ENCODE peak calls at places on chromosomes 6 and 20, in seven cellular contexts. J is NCI-H2171; F is adrenal gland; E is A549; R is activated T-cell treated with anti-CD3 and anti-CD28 coated beads for 1 hour; D is immature natural killer cell; P is activated CD4-positive, alpha-beta T cell treated with anti-CD3 and anti-CD28 coated beads, Interleukin-2, amount 50 U/mL, for 48 hours. V is an unnamed sample.

GRCh38 chr6:1321715-1322114 is 9.8 kb downstream of the FOXQ1 start:
- DNase-seq in J (no peak), F (no peak), E (no peak), P (no peak), R (no peak), D (no peak), V (no peak)

GRCh38 chr6:84450018-84450417 is 222.6 kb upstream of the CEP162 start:
- DNase-seq in J (no peak), F (no peak), R (no peak), D (no peak), P (no peak), E (no peak), V (no peak)

GRCh38 chr20:19692100-19692499 is 66.0 kb upstream of the RIN2 start:
- DNase-seq in F (no peak), J (no peak), P (no peak), R (no peak), D (no peak), E (no peak), V (no peak)

GRCh38 chr6:98980814-98981213 is 33.1 kb upstream of the FBXL4 start:
- DNase-seq in D (no peak), E (no peak), F (no peak), P (no peak), R (no peak), J (no peak), V (no peak)

GRCh38 chr6:78599526-78599925 is 267.8 kb upstream of the IRAK1BP1 start:
- DNase-seq in P (no peak), F (no peak), R (no peak), J (no peak), E (no peak), D (no peak), V (no peak)

GRCh38 chr6:127154509-127154908 is 36.0 kb downstream of the RSPO3 start:
- DNase-seq in J (no peak), D (no peak), F (no peak), P (no peak), R (no peak), E (no peak), V (no peak)

GRCh38 chr6:154683756-154684523 is 49.3 kb upstream of the SCAF8 start:
- DNase-seq in P (no peak), D (peak), F (no peak), R (no peak), J (no peak), E (no peak), V (no peak)

GRCh38 chr6:87917861-87918260 is 129.8 kb upstream of the SPACA1 start:
- DNase-seq in F (no peak), P (no peak), E (no peak), J (no peak), R (no peak), D (no peak), V (no peak)

GRCh38 chr6:167827588-167828324 is 1.0 kb downstream of the AFDN start:
- DNase-seq in F (peak), R (no peak), P (peak), D (peak), E (no peak), J (peak), V (peak)

GRCh38 chr6:161736796-161737292 is 463.0 kb upstream of the AGPAT4 start:
- DNase-seq in P (no peak), F (no peak), J (no peak), R (no peak), D (no peak), E (no peak), V (no peak)

GRCh38 chr20:35298264-35298663 is 6.0 kb upstream of the FAM83C start:
- DNase-seq in J (no peak), P (no peak), R (no peak), D (no peak), F (no peak), E (no peak), V (no peak)

GRCh38 chr20:3739926-3740599 is 7.6 kb downstream of the HSPA12B start:
- DNase-seq in D (no peak), E (no peak), R (no peak), F (no peak), J (no peak), P (no peak), V (no peak)

GRCh38 chr6:161301338-161301737 is 27.5 kb upstream of the AGPAT4 start:
- DNase-seq in D (no peak), R (no peak), J (no peak), P (no peak), F (no peak), E (no peak), V (no peak)

GRCh38 chr6:110786271-110786670 is 29.0 kb downstream of the CDK19 start:
- DNase-seq in J (no peak), F (no peak), E (no peak), R (no peak), D (no peak), P (no peak), V (no peak)

GRCh38 chr6:20319520-20320357 is 81.9 kb upstream of the E2F3 start:
- DNase-seq in D (peak), J (no peak), P (peak), F (peak), E (no peak), R (peak), V (peak)

GRCh38 chr20:62489186-62489939 is 13.6 kb upstream of the GATA5 start:
- DNase-seq in F (peak), D (no peak), J (no peak), P (no peak), E (peak), R (no peak), V (no peak)

GRCh38 chr6:149015877-149016525 is 269.2 kb downstream of the UST start:
- DNase-seq in E (no peak), F (no peak), J (no peak), P (no peak), R (no peak), D (no peak), V (no peak)

GRCh38 chr6:165845488-165845887 is 182.4 kb upstream of the PDE10A start:
- DNase-seq in F (no peak), E (no peak), R (no peak), D (no peak), J (no peak), P (no peak), V (no peak)

GRCh38 chr6:17280552-17281090 is 540 bp upstream of the RBM24 start:
- DNase-seq in P (no peak), R (no peak), F (no peak), E (no peak), D (no peak), J (no peak), V (peak)

GRCh38 chr20:35039146-35039545 is 53.5 kb downstream of the TRPC4AP start:
- DNase-seq in D (no peak), J (no peak), F (no peak), P (no peak), E (no peak), R (no peak), V (peak)

GRCh38 chr6:15305909-15306308 is 60.0 kb downstream of the JARID2 start:
- DNase-seq in D (peak), R (no peak), E (no peak), P (no peak), F (no peak), J (no peak), V (no peak)

GRCh38 chr6:42361036-42361435 is 90.7 kb downstream of the TRERF1 start:
- DNase-seq in J (no peak), R (no peak), F (no peak), E (no peak), D (no peak), P (no peak), V (no peak)

GRCh38 chr20:60192351-60192750 is 234.1 kb downstream of the CDH26 start:
- DNase-seq in D (no peak), R (no peak), F (no peak), E (no peak), P (no peak), J (no peak), V (no peak)

GRCh38 chr6:163533443-163533842 is 118.9 kb downstream of the QKI start:
- DNase-seq in P (no peak), D (no peak), F (no peak), E (peak), R (no peak), J (peak), V (no peak)

GRCh38 chr6:30845183-30845582 is 39.1 kb upstream of the DDR1 start:
- DNase-seq in P (no peak), R (no peak), E (no peak), F (no peak), J (no peak), D (no peak), V (no peak)

GRCh38 chr6:127345521-127345920 is 2.1 kb upstream of the ECHDC1 start:
- DNase-seq in E (no peak), D (no peak), F (no peak), R (no peak), P (no peak), J (no peak), V (no peak)

GRCh38 chr6:153302133-153302532 is 171.1 kb upstream of the RGS17 start:
- DNase-seq in F (no peak), D (no peak), P (no peak), E (no peak), J (no peak), R (no peak), V (no peak)

GRCh38 chr6:170096803-170097504 is 193.9 kb downstream of the DLL1 start:
- DNase-seq in J (no peak), D (no peak), R (no peak), E (no peak), P (no peak), F (peak), V (peak)

GRCh38 chr20:63016514-63017075 is 9.8 kb upstream of the BHLHE23 start:
- DNase-seq in R (no peak), F (no peak), E (no peak), P (no peak), J (no peak), D (no peak), V (no peak)

GRCh38 chr6:137240168-137240567 is 21.0 kb upstream of the IFNGR1 start:
- DNase-seq in F (peak), E (no peak), J (no peak), D (no peak), P (no peak), R (no peak), V (no peak)

GRCh38 chr6:31907158-31907813 is 5.4 kb upstream of the ZBTB12 start:
- DNase-seq in P (no peak), D (no peak), F (no peak), J (peak), R (no peak), E (no peak), V (no peak)

GRCh38 chr6:158285321-158285960 is 26.8 kb upstream of the TULP4 start:
- DNase-seq in E (no peak), R (no peak), J (no peak), P (no peak), F (no peak), D (no peak), V (no peak)

GRCh38 chr20:32912688-32913087 is 54.0 kb downstream of the EFCAB8 start:
- DNase-seq in D (no peak), P (no peak), F (no peak), R (no peak), E (no peak), J (no peak), V (no peak)

GRCh38 chr6:154466971-154467679 is 43.4 kb downstream of the CNKSR3 start:
- DNase-seq in E (no peak), R (no peak), J (no peak), P (no peak), D (no peak), F (no peak), V (no peak)

GRCh38 chr20:6651016-6651415 is 116.5 kb upstream of the BMP2 start:
- DNase-seq in R (no peak), J (no peak), F (peak), E (no peak), D (no peak), P (no peak), V (peak)

GRCh38 chr20:56417911-56418310 is 5.9 kb downstream of the CASS4 start:
- DNase-seq in J (no peak), R (no peak), D (no peak), P (no peak), E (no peak), F (peak), V (no peak)

V was measured in stomach.